ENCODE peak calls at places on chromosomes 13 and 19, in seven cellular contexts. One of them, this sample, is unnamed.

GRCh38 chr19:2624537-2625091 is 77.9 kb downstream of the GNG7 start:
- ATAC-seq in effector memory CD8-positive, alpha-beta T cell: no peak
- ATAC-seq in stimulated activated naive B cell treated with anti-CD40 and anti-IgM and Interleukin-4, amounts not matched to agents 10 μg/mL and 1 μg/mL and 100 μg/mL, for 72 hours: peak; percentile 27
- ATAC-seq in right cardiac atrium: peak; percentile 49
- ATAC-seq in RWPE2: no peak
- ATAC-seq in T-helper 17 cell: no peak
- ATAC-seq in sciatic nerve: no peak
- ATAC-seq in this sample: peak; percentile 56

GRCh38 chr13:76000131-76000530 is 364.0 kb downstream of the LMO7 start:
- ATAC-seq in right cardiac atrium: no peak
- ATAC-seq in T-helper 17 cell: no peak
- ATAC-seq in RWPE2: no peak
- ATAC-seq in sciatic nerve: no peak
- ATAC-seq in stimulated activated naive B cell treated with anti-CD40 and anti-IgM and Interleukin-4, amounts not matched to agents 10 μg/mL and 1 μg/mL and 100 μg/mL, for 72 hours: no peak
- ATAC-seq in effector memory CD8-positive, alpha-beta T cell: no peak
- ATAC-seq in this sample: no peak

GRCh38 chr19:6326815-6327214 is 6.6 kb downstream of the ACER1 start:
- ATAC-seq in effector memory CD8-positive, alpha-beta T cell: no peak
- ATAC-seq in stimulated activated naive B cell treated with anti-CD40 and anti-IgM and Interleukin-4, amounts not matched to agents 10 μg/mL and 1 μg/mL and 100 μg/mL, for 72 hours: no peak
- ATAC-seq in right cardiac atrium: no peak
- ATAC-seq in T-helper 17 cell: no peak
- ATAC-seq in sciatic nerve: no peak
- ATAC-seq in RWPE2: no peak
- ATAC-seq in this sample: no peak

GRCh38 chr19:10006335-10006708 is 4.0 kb downstream of the COL5A3 start:
- ATAC-seq in stimulated activated naive B cell treated with anti-CD40 and anti-IgM and Interleukin-4, amounts not matched to agents 10 μg/mL and 1 μg/mL and 100 μg/mL, for 72 hours: no peak
- ATAC-seq in right cardiac atrium: peak; percentile 51
- ATAC-seq in T-helper 17 cell: peak; percentile 60
- ATAC-seq in sciatic nerve: peak; percentile 53
- ATAC-seq in effector memory CD8-positive, alpha-beta T cell: peak; percentile 43
- ATAC-seq in RWPE2: no peak
- ATAC-seq in this sample: no peak

GRCh38 chr13:112133489-112134149 is 66.7 kb downstream of the SOX1 start:
- ATAC-seq in right cardiac atrium: no peak
- ATAC-seq in RWPE2: no peak
- ATAC-seq in sciatic nerve: no peak
- ATAC-seq in stimulated activated naive B cell treated with anti-CD40 and anti-IgM and Interleukin-4, amounts not matched to agents 10 μg/mL and 1 μg/mL and 100 μg/mL, for 72 hours: no peak
- ATAC-seq in effector memory CD8-positive, alpha-beta T cell: no peak
- ATAC-seq in T-helper 17 cell: no peak
- ATAC-seq in this sample: no peak

GRCh38 chr13:113856716-113857065 is 7.2 kb downstream of the GAS6 start:
- ATAC-seq in sciatic nerve: no peak
- ATAC-seq in stimulated activated naive B cell treated with anti-CD40 and anti-IgM and Interleukin-4, amounts not matched to agents 10 μg/mL and 1 μg/mL and 100 μg/mL, for 72 hours: no peak
- ATAC-seq in effector memory CD8-positive, alpha-beta T cell: no peak
- ATAC-seq in T-helper 17 cell: no peak
- ATAC-seq in right cardiac atrium: peak; percentile 5
- ATAC-seq in RWPE2: no peak
- ATAC-seq in this sample: no peak

GRCh38 chr19:41698746-41699230 is 9.6 kb upstream of the CEACAM5 start:
- ATAC-seq in sciatic nerve: no peak
- ATAC-seq in effector memory CD8-positive, alpha-beta T cell: no peak
- ATAC-seq in RWPE2: no peak
- ATAC-seq in stimulated activated naive B cell treated with anti-CD40 and anti-IgM and Interleukin-4, amounts not matched to agents 10 μg/mL and 1 μg/mL and 100 μg/mL, for 72 hours: peak; percentile 76
- ATAC-seq in T-helper 17 cell: no peak
- ATAC-seq in right cardiac atrium: no peak
- ATAC-seq in this sample: no peak

GRCh38 chr13:39433705-39434104 is 169.3 kb downstream of the LHFPL6 start:
- ATAC-seq in RWPE2: no peak
- ATAC-seq in T-helper 17 cell: no peak
- ATAC-seq in stimulated activated naive B cell treated with anti-CD40 and anti-IgM and Interleukin-4, amounts not matched to agents 10 μg/mL and 1 μg/mL and 100 μg/mL, for 72 hours: no peak
- ATAC-seq in right cardiac atrium: no peak
- ATAC-seq in sciatic nerve: no peak
- ATAC-seq in effector memory CD8-positive, alpha-beta T cell: no peak
- ATAC-seq in this sample: no peak

GRCh38 chr19:45955905-45956608 is 17.6 kb downstream of the NOVA2 start:
- ATAC-seq in RWPE2: peak; percentile 72
- ATAC-seq in stimulated activated naive B cell treated with anti-CD40 and anti-IgM and Interleukin-4, amounts not matched to agents 10 μg/mL and 1 μg/mL and 100 μg/mL, for 72 hours: no peak
- ATAC-seq in sciatic nerve: peak; percentile 46
- ATAC-seq in effector memory CD8-positive, alpha-beta T cell: no peak
- ATAC-seq in right cardiac atrium: peak; percentile 81
- ATAC-seq in T-helper 17 cell: no peak
- ATAC-seq in this sample: no peak

GRCh38 chr13:44816701-44817684 is 172.3 kb downstream of the NUFIP1 start:
- ATAC-seq in right cardiac atrium: no peak
- ATAC-seq in RWPE2: peak; percentile 9
- ATAC-seq in stimulated activated naive B cell treated with anti-CD40 and anti-IgM and Interleukin-4, amounts not matched to agents 10 μg/mL and 1 μg/mL and 100 μg/mL, for 72 hours: no peak
- ATAC-seq in T-helper 17 cell: no peak
- ATAC-seq in sciatic nerve: no peak
- ATAC-seq in effector memory CD8-positive, alpha-beta T cell: no peak
- ATAC-seq in this sample: no peak

GRCh38 chr19:16259385-16260159 is 61.9 kb downstream of the AP1M1 start:
- ATAC-seq in RWPE2: no peak
- ATAC-seq in T-helper 17 cell: peak; percentile 54
- ATAC-seq in stimulated activated naive B cell treated with anti-CD40 and anti-IgM and Interleukin-4, amounts not matched to agents 10 μg/mL and 1 μg/mL and 100 μg/mL, for 72 hours: peak; percentile 89
- ATAC-seq in right cardiac atrium: no peak
- ATAC-seq in sciatic nerve: peak; percentile 28
- ATAC-seq in effector memory CD8-positive, alpha-beta T cell: peak; percentile 7
- ATAC-seq in this sample: peak; percentile 96

GRCh38 chr13:110953416-110953815 is 38.5 kb upstream of the ANKRD10 start:
- ATAC-seq in stimulated activated naive B cell treated with anti-CD40 and anti-IgM and Interleukin-4, amounts not matched to agents 10 μg/mL and 1 μg/mL and 100 μg/mL, for 72 hours: no peak
- ATAC-seq in T-helper 17 cell: no peak
- ATAC-seq in sciatic nerve: no peak
- ATAC-seq in RWPE2: no peak
- ATAC-seq in effector memory CD8-positive, alpha-beta T cell: no peak
- ATAC-seq in right cardiac atrium: no peak
- ATAC-seq in this sample: no peak

GRCh38 chr13:83352391-83352790 is 529.9 kb downstream of the SLITRK1 start:
- ATAC-seq in T-helper 17 cell: no peak
- ATAC-seq in stimulated activated naive B cell treated with anti-CD40 and anti-IgM and Interleukin-4, amounts not matched to agents 10 μg/mL and 1 μg/mL and 100 μg/mL, for 72 hours: no peak
- ATAC-seq in sciatic nerve: no peak
- ATAC-seq in effector memory CD8-positive, alpha-beta T cell: no peak
- ATAC-seq in RWPE2: no peak
- ATAC-seq in right cardiac atrium: no peak
- ATAC-seq in this sample: no peak

GRCh38 chr19:1526066-1526778 is 2.3 kb downstream of the PLK5 start:
- ATAC-seq in RWPE2: no peak
- ATAC-seq in T-helper 17 cell: no peak
- ATAC-seq in stimulated activated naive B cell treated with anti-CD40 and anti-IgM and Interleukin-4, amounts not matched to agents 10 μg/mL and 1 μg/mL and 100 μg/mL, for 72 hours: no peak
- ATAC-seq in sciatic nerve: no peak
- ATAC-seq in right cardiac atrium: no peak
- ATAC-seq in effector memory CD8-positive, alpha-beta T cell: no peak
- ATAC-seq in this sample: no peak